ENCODE peak calls at places on chromosomes 7 and 10, in four cellular contexts. One of them, this sample, is unnamed.

GRCh38 chr7:148084138-148084537 is 506.4 kb upstream of the C7orf33 start:
- DNase-seq in H1: no peak
- DNase-seq in HepG2: peak
- DNase-seq in K562: peak
- DNase-seq in this sample: no peak

GRCh38 chr10:3955954-3956617 is 171.1 kb upstream of the KLF6 start:
- DNase-seq in K562: no peak
- DNase-seq in H1: no peak
- DNase-seq in HepG2: no peak
- DNase-seq in this sample: no peak

GRCh38 chr10:47118326-47118725 is 181.7 kb upstream of the GDF10 start:
- DNase-seq in K562: no peak
- DNase-seq in HepG2: no peak
- DNase-seq in H1: peak
- DNase-seq in this sample: no peak

GRCh38 chr10:22652988-22653431 is 61.4 kb downstream of the PIP4K2A start:
- DNase-seq in H1: no peak
- DNase-seq in HepG2: no peak
- DNase-seq in K562: no peak
- DNase-seq in this sample: no peak

GRCh38 chr10:59985639-59986038 is 79.3 kb upstream of the CCDC6 start:
- DNase-seq in H1: no peak
- DNase-seq in HepG2: no peak
- DNase-seq in K562: no peak
- DNase-seq in this sample: no peak

GRCh38 chr10:65571011-65571570 is 1354.7 kb upstream of the LRRTM3 start:
- DNase-seq in HepG2: peak
- DNase-seq in H1: no peak
- DNase-seq in K562: no peak
- DNase-seq in this sample: no peak

GRCh38 chr10:114284346-114285071 is 45.5 kb downstream of the VWA2 start:
- DNase-seq in HepG2: no peak
- DNase-seq in K562: no peak
- DNase-seq in H1: no peak
- DNase-seq in this sample: no peak

GRCh38 chr10:62852961-62853702 is 37.0 kb upstream of the EGR2 start:
- DNase-seq in H1: no peak
- DNase-seq in K562: no peak
- DNase-seq in HepG2: no peak
- DNase-seq in this sample: peak

GRCh38 chr10:62083868-62084267 is 182.4 kb downstream of the ARID5B start:
- DNase-seq in HepG2: no peak
- DNase-seq in K562: no peak
- DNase-seq in H1: no peak
- DNase-seq in this sample: no peak

GRCh38 chr7:79434867-79435266 is 18.6 kb downstream of the MAGI2 start:
- DNase-seq in HepG2: peak
- DNase-seq in H1: no peak
- DNase-seq in K562: no peak
- DNase-seq in this sample: no peak

GRCh38 chr7:112946350-112946749 is 140.3 kb downstream of the GPR85 start:
- DNase-seq in K562: no peak
- DNase-seq in H1: no peak
- DNase-seq in HepG2: no peak
- DNase-seq in this sample: no peak

GRCh38 chr10:35217458-35217857 is 90.8 kb downstream of the CREM start:
- DNase-seq in K562: no peak
- DNase-seq in H1: no peak
- DNase-seq in HepG2: no peak
- DNase-seq in this sample: no peak

GRCh38 chr7:36487756-36488336 is 98.2 kb downstream of the ANLN start:
- DNase-seq in K562: no peak
- DNase-seq in HepG2: peak
- DNase-seq in H1: no peak
- DNase-seq in this sample: peak

GRCh38 chr10:95635319-95635733 is 21.2 kb downstream of the ALDH18A1 start:
- DNase-seq in HepG2: peak
- DNase-seq in H1: no peak
- DNase-seq in K562: no peak
- DNase-seq in this sample: no peak
- TF ChIP-seq SRF in HepG2: no peak
- TF ChIP-seq SRF in H1: no peak
- TF ChIP-seq SRF in K562: no peak
- TF ChIP-seq SRF in this sample: no peak

DNA sequence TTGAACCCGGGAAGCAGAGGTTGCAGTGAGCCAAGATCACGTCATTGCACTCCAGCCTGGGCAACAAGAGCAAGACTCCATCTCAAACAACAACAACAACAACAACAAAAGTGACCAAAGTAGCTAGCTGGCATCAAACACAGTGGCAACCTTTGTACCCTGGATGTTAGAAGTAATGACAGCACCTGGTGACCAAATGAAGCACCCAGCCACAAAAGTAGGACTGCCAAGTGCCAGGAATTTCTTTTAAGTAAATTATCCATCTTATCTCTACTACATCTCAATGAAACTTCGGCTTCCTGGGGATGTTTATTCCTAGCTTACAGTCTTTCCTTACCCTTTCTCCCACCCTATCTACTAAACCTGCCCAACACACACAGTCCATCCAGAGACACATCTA is 18.8 kb downstream of the SRPK2 start:
- DNase-seq in H1: no peak
- DNase-seq in K562: no peak
- DNase-seq in HepG2: no peak
- DNase-seq in this sample: no peak
- TF ChIP-seq CBX5 in H1: no peak
- TF ChIP-seq CBX5 in K562: no peak
- TF ChIP-seq CBX5 in HepG2: no peak
- TF ChIP-seq CBX5 in this sample: no peak

DNA sequence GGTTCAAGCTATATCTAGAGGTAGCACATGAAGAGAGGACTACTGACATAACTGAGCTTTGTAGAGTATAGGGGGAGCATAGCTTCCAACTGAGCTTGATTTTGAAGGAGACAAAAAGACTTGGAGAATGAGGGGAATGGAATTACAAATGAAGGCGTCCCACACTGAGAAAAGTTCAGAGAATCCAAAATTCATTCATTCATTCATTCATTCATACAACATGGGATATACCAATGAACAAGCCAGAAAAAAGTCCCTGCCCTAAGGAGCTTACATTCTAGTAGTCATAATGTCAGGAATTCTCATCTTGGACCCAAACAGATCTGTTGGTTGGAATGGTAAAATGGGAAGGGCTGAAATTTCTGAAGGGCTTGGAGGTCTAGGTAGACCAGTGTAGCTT is 62.0 kb downstream of the ENTPD1 start:
- DNase-seq in K562: no peak
- DNase-seq in H1: no peak
- DNase-seq in HepG2: no peak
- DNase-seq in this sample: no peak
- TF ChIP-seq RFX5 in K562: no peak
- TF ChIP-seq RFX5 in H1: no peak
- TF ChIP-seq RFX5 in HepG2: no peak
- TF ChIP-seq RFX5 in this sample: no peak

DNA sequence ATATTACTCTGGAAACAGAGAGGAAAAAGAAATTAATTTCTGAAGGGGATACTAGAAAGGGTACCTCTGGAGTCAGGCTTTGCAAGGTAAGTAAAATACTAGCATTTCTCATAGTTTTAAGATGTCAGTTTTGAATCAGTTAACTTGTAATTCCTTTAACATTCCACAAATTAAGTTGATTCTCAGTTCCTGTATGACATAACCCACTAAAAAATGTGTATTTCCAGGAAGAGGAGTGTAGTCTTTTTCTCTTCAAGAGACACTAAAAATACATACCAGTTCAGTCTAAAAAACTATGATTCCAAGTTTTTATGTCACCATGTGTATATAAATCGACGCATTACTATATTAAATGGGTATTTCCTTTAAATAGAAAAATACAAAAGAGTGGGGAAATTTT is 113.2 kb downstream of the CDK6 start:
- DNase-seq in HepG2: no peak
- DNase-seq in K562: no peak
- DNase-seq in H1: no peak
- DNase-seq in this sample: no peak
- TF ChIP-seq SRF in HepG2: no peak
- TF ChIP-seq SRF in K562: no peak
- TF ChIP-seq SRF in H1: no peak
- TF ChIP-seq SRF in this sample: no peak

GRCh38 chr10:89563861-89564478 is 28.6 kb upstream of the SLC16A12 start:
- DNase-seq in HepG2: peak
- DNase-seq in K562: peak
- DNase-seq in H1: no peak
- DNase-seq in this sample: peak
- TF ChIP-seq CBX5 in HepG2: no peak
- TF ChIP-seq CBX5 in K562: no peak
- TF ChIP-seq CBX5 in H1: no peak
- TF ChIP-seq CBX5 in this sample: no peak

DNA sequence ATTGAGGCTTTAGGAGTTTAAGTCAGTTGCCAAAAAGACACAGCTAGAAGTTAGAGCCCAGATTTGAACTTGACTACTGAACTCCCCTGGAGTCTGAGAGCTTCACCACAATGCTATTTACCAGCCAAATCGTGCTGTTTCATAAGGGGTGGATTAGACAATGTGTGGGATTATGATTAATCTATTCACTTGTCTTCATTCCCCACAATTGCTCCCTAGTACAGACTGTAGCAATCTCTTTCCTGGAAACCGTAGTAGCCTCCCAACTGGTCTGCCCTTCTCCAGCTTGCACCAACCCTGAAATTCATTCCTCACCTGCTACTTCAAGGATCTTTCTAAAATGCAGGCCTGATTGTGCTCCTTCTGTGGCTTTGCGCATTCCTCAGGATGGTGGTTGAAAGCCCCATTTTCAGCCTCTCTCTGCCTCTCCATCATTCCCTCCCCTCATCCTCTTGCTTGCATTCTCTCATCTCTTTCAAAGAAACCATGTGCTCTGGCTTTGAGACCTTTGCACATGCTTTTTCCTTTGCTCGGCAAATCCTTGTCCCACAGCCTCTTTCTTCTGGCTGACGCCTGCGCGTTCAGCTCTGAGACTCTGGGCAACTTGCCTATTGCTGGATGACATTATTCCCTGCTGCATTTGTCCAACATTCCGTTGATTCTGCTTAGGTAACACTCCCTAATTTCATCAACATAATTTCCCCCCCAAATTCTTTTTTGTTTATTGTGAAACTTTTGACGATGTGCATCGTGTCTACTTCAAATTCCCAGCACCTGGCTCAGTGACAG is 145.0 kb downstream of the ADRA2A start:
- DNase-seq in K562: no peak
- DNase-seq in H1: no peak
- DNase-seq in HepG2: no peak
- DNase-seq in this sample: no peak
- TF ChIP-seq RFX5 in K562: no peak
- TF ChIP-seq RFX5 in H1: no peak
- TF ChIP-seq RFX5 in HepG2: no peak
- TF ChIP-seq RFX5 in this sample: no peak

GRCh38 chr7:18572885-18573284 is 77.3 kb downstream of the HDAC9 start:
- DNase-seq in H1: no peak
- DNase-seq in HepG2: no peak
- DNase-seq in K562: no peak
- DNase-seq in this sample: no peak

GRCh38 chr7:18573410-18574234 is 78.1 kb downstream of the HDAC9 start:
- DNase-seq in H1: no peak
- DNase-seq in K562: no peak
- DNase-seq in HepG2: no peak
- DNase-seq in this sample: no peak

GRCh38 chr7:18574235-18574540 is 78.6 kb downstream of the HDAC9 start:
- DNase-seq in K562: no peak
- DNase-seq in H1: no peak
- DNase-seq in HepG2: no peak
- DNase-seq in this sample: no peak

GRCh38 chr7:18570441-18570840 is 74.9 kb downstream of the HDAC9 start:
- DNase-seq in HepG2: no peak
- DNase-seq in K562: no peak
- DNase-seq in H1: no peak
- DNase-seq in this sample: no peak

GRCh38 chr7:18570890-18571478 is 75.4 kb downstream of the HDAC9 start:
- DNase-seq in HepG2: peak
- DNase-seq in H1: no peak
- DNase-seq in K562: no peak
- DNase-seq in this sample: no peak
- TF ChIP-seq SRF in HepG2: no peak
- TF ChIP-seq SRF in H1: no peak
- TF ChIP-seq SRF in K562: no peak
- TF ChIP-seq SRF in this sample: no peak

GRCh38 chr7:149166142-149166541 is 18.9 kb downstream of the ZNF398 start:
- DNase-seq in HepG2: no peak
- DNase-seq in H1: no peak
- DNase-seq in K562: no peak
- DNase-seq in this sample: no peak

GRCh38 chr7:149172534-149172920 is 22.8 kb upstream of the ZNF282 start:
- DNase-seq in K562: no peak
- DNase-seq in H1: no peak
- DNase-seq in HepG2: no peak
- DNase-seq in this sample: no peak

GRCh38 chr7:149175150-149175549 is 20.2 kb upstream of the ZNF282 start:
- DNase-seq in HepG2: no peak
- DNase-seq in H1: no peak
- DNase-seq in K562: no peak
- DNase-seq in this sample: no peak

GRCh38 chr7:149166630-149167352 is 19.5 kb downstream of the ZNF398 start:
- DNase-seq in H1: no peak
- DNase-seq in K562: no peak
- DNase-seq in HepG2: no peak
- DNase-seq in this sample: no peak

DNA sequence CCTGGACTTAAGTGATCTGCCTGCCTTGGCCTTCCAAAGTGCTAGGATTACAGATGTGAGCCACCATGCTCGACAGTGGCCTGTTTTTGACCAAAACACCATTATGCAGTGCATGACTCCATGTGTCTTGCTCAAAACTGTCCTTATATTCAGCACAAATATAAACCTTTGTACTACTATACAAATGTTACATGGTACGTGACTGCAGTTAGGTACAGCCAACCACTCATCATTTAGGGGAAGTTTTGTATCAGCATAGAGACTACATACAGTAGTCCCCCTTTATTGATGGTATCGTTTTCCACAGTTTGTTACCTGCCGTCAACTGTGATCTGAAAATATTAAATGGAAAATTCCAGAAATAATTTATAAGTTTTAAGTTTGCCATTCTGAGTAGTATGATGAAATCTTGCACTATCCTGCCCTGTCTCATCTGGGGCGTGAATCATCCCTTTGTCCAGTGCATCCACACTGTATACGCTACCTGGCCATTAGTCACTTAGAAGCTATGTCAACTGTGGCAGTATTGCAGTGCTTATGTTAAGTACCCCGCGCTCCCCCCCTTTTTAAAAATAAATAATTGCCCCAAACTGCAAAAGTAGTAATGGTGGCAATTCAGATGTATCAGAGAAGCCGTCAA is 23.3 kb upstream of the ZNF282 start:
- DNase-seq in HepG2: peak
- DNase-seq in H1: no peak
- DNase-seq in K562: no peak
- DNase-seq in this sample: no peak
- TF ChIP-seq CBX5 in HepG2: no peak
- TF ChIP-seq CBX5 in H1: no peak
- TF ChIP-seq CBX5 in K562: no peak
- TF ChIP-seq CBX5 in this sample: no peak

GRCh38 chr7:43647772-43648643 is 65.1 kb downstream of the STK17A start:
- DNase-seq in K562: no peak
- DNase-seq in H1: no peak
- DNase-seq in HepG2: peak
- DNase-seq in this sample: peak
- TF ChIP-seq RFX5 in K562: no peak
- TF ChIP-seq RFX5 in H1: no peak
- TF ChIP-seq RFX5 in HepG2: no peak
- TF ChIP-seq RFX5 in this sample: no peak